ENCODE peak calls at places on chromosomes 4 and X, in ten cellular contexts. U, T, L, A, X, Y, W, Z, C and D are unnamed samples. For H3K27me3, the result is how much of the 10 kb centered on the place peaks cover.

GRCh38 chr4:61555789-61556188 is 355.7 kb downstream of the ADGRL3 start:
- DNase-seq in X (no peak), W (peak), T (peak), C (no peak), A (no peak), U (no peak), Y (peak), L (no peak), Z (no peak), D (peak)

GRCh38 chrX:135383249-135383648 is 38.5 kb upstream of the SMIM10L2A start:
- DNase-seq in U (no peak), X (no peak), L (no peak), C (no peak), A (no peak), T (no peak), Y (no peak), W (no peak), Z (no peak), D (no peak)

GRCh38 chr4:185512516-185512915 is 22.8 kb downstream of the PDLIM3 start:
- DNase-seq in T (peak), A (no peak), Y (no peak), X (no peak), C (no peak), W (peak), L (no peak), Z (no peak), U (no peak), D (peak)

GRCh38 chr4:113064244-113064643 is 14.8 kb downstream of the ANK2 start:
- DNase-seq in T (no peak), Y (no peak), L (peak), X (no peak), Z (no peak), C (no peak), A (no peak), W (no peak), U (no peak), D (no peak)

GRCh38 chr4:2222838-2223237 is 19.1 kb downstream of the HAUS3 start:
- DNase-seq in L (no peak), A (no peak), C (no peak), W (no peak), Z (no peak), T (peak), X (no peak), U (no peak), Y (no peak), D (no peak)

GRCh38 chr4:107683873-107684272 is 36.2 kb downstream of the PAPSS1 start:
- DNase-seq in L (no peak), W (no peak), T (peak), A (no peak), Z (no peak), X (no peak), C (no peak), Y (no peak), U (no peak), D (no peak)

GRCh38 chrX:49184294-49185061 is 1.7 kb downstream of the PRICKLE3 start:
- DNase-seq in Y (peak), A (peak), L (peak), X (peak), T (peak), C (peak), U (no peak), Z (no peak), W (peak), D (peak)

GRCh38 chr4:44070843-44071242 is 377.8 kb downstream of the KCTD8 start:
- DNase-seq in L (no peak), W (no peak), U (no peak), Z (no peak), A (no peak), Y (no peak), X (no peak), T (no peak), C (no peak), D (no peak)

GRCh38 chr4:7357296-7357680 is 77.4 kb downstream of the PSAPL1 start:
- DNase-seq in X (no peak), Z (no peak), L (no peak), A (no peak), T (no peak), U (no peak), Y (no peak), C (no peak), W (no peak), D (no peak)

GRCh38 chrX:108036298-108036973 is 8.4 kb upstream of the VSIG1 start:
- DNase-seq in A (no peak), Z (no peak), T (peak), X (no peak), C (no peak), L (no peak), Y (no peak), W (peak), U (no peak), D (peak)

DNA sequence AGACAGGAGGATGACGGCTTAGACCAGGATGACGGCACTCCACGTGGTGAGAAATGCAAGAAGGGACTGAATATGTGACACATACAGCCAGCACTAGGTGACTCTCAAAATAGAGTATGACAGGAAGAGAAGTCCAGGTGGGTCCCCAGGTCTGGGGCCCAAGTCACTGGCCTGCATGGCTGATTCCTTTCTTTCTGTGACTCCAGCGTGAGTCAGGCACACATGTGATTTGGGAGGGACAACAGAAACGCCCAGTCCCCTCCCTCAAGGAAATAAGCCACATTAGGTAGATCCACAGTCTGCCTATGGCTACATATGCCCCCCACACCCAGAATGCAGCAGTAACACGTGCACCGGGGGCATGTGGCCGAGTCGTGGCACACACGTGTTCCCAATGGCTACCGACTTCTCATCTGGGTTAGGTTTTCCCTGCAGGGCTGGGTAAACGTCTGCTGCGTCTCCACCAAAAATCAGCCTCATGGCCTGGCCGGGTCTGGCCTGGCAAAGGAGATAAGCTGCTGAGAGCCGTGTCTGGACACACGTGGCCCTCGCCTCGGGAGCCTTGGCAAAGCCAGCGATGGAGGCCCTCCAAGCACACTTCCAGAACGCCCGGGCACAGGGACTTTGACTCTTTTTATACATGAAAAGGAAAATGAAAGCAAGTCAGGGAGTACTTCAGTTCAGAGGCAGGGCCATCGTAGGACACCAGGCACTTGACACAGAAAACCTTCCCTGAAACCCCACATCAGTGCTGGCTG is 19.3 kb downstream of the SEL1L3 start:
- DNase-seq in L (no peak), W (no peak), X (no peak), U (no peak), A (no peak), T (peak), Z (no peak), Y (peak), C (no peak), D (no peak)
- H3K4me3 ChIP-seq in L (no peak), W (no peak), X (no peak), U (no peak), A (no peak), T (no peak), Z (no peak), Y (no peak), C (no peak), D (no peak)

GRCh38 chrX:106177982-106178321 is 9.8 kb downstream of the PWWP3B start:
- DNase-seq in Y (no peak), X (no peak), C (no peak), U (no peak), A (no peak), T (no peak), L (no peak), W (no peak), Z (no peak), D (no peak)

GRCh38 chrX:106177106-106177981 is 9.2 kb downstream of the PWWP3B start:
- DNase-seq in Y (no peak), X (no peak), L (peak), T (no peak), C (no peak), U (no peak), W (no peak), Z (no peak), A (peak), D (peak)

DNA sequence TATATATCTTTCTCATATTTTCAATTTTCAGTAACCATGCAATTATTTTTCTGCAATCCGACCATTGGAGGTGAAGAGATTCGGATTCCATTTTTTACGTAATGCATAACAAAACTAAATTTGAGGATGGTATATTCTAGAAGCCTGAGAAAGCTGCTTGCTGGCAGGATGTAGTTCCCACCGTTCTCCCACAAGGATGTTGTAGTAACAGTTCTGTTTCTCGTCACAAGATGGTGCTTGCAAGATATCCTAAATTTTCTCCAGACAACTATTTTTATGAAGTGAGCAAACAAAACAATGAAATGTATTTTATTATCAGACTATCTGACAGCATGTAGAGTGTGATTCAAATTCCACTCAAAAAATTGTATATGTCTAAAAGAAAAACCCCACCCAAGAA is 10.7 kb downstream of the PWWP3B start:
- DNase-seq in A (no peak), T (peak), C (no peak), U (no peak), W (no peak), Z (no peak), Y (no peak), X (no peak), L (no peak), D (no peak)
- TF ChIP-seq CTCF in A (no peak), T (peak), C (no peak), U (no peak), W (no peak), Z (no peak), Y (no peak), X (no peak), L (no peak), D (peak)

GRCh38 chr4:183903021-183903760 is 1.9 kb upstream of the STOX2 start:
- DNase-seq in T (no peak), U (no peak), W (no peak), Z (no peak), L (no peak), X (no peak), Y (no peak), A (no peak), C (no peak), D (no peak)

GRCh38 chr4:183906486-183906735 is 1.3 kb downstream of the STOX2 start:
- DNase-seq in L (no peak), C (no peak), W (no peak), Y (no peak), T (no peak), Z (no peak), A (no peak), X (no peak), U (no peak), D (no peak)

GRCh38 chr4:183906736-183907651 is 1.9 kb downstream of the STOX2 start:
- DNase-seq in A (no peak), Z (no peak), Y (no peak), W (no peak), U (no peak), T (no peak), L (peak), X (no peak), C (no peak), D (no peak)

GRCh38 chr4:183905593-183906485 is 732 bp downstream of the STOX2 start:
- DNase-seq in C (no peak), W (peak), L (peak), T (peak), Z (no peak), U (no peak), X (peak), Y (peak), A (peak), D (peak)

GRCh38 chr4:183905081-183905592 is at the start of gene STOX2:
- DNase-seq in L (peak), X (peak), T (peak), Z (no peak), Y (peak), A (peak), U (no peak), C (peak), W (peak), D (peak)
- H3K27me3 ChIP-seq in L (half or more), X (under half), T (under half), Z (under half), Y (under half), A (under half), U (under half), C (under half), W (under half), D (under half)

GRCh38 chrX:45711231-45711630 is 510.6 kb upstream of the DIPK2B start:
- DNase-seq in W (peak), U (no peak), A (no peak), C (no peak), L (no peak), T (peak), X (no peak), Z (no peak), Y (no peak), D (no peak)
- H3K4me3 ChIP-seq in W (no peak), U (no peak), A (no peak), C (no peak), L (no peak), T (peak), X (no peak), Z (no peak), Y (no peak), D (no peak)

GRCh38 chr4:560731-561211 is 15.3 kb downstream of the TMEM271 start:
- DNase-seq in W (no peak), T (no peak), Z (no peak), X (no peak), A (no peak), Y (no peak), C (no peak), L (no peak), U (no peak), D (no peak)

GRCh38 chr4:561456-561855 is 14.6 kb downstream of the TMEM271 start:
- DNase-seq in Z (no peak), A (no peak), T (no peak), Y (no peak), X (no peak), W (no peak), C (no peak), U (no peak), L (no peak), D (no peak)

GRCh38 chr4:552059-552458 is 24.0 kb downstream of the TMEM271 start:
- DNase-seq in Y (no peak), W (no peak), C (no peak), Z (no peak), X (no peak), U (no peak), A (no peak), T (no peak), L (no peak), D (no peak)

GRCh38 chr4:560061-560460 is 16.0 kb downstream of the TMEM271 start:
- DNase-seq in L (no peak), X (no peak), U (no peak), Z (no peak), T (no peak), W (no peak), C (no peak), Y (no peak), A (no peak), D (no peak)

GRCh38 chr4:555566-556275 is 20.4 kb downstream of the TMEM271 start:
- DNase-seq in Y (no peak), C (no peak), U (no peak), X (no peak), W (no peak), L (no peak), A (no peak), Z (no peak), T (no peak), D (no peak)
- TF ChIP-seq CTCF in Y (no peak), C (no peak), U (no peak), X (no peak), W (no peak), L (no peak), A (no peak), Z (no peak), T (no peak), D (no peak)

GRCh38 chr4:985123-985830 is 1.6 kb upstream of the IDUA start:
- DNase-seq in W (peak), Y (peak), L (peak), U (peak), Z (no peak), A (peak), C (no peak), T (peak), X (peak), D (no peak)

GRCh38 chr4:984336-985054 is 2.3 kb upstream of the IDUA start:
- DNase-seq in Y (no peak), U (no peak), A (no peak), C (no peak), Z (no peak), X (no peak), T (no peak), L (no peak), W (no peak), D (no peak)

GRCh38 chr4:987689-988513 is 1.1 kb downstream of the IDUA start:
- DNase-seq in A (no peak), L (no peak), U (no peak), X (no peak), Z (no peak), T (no peak), Y (no peak), W (no peak), C (no peak), D (no peak)

GRCh38 chr4:986949-987688 is at the start of gene IDUA:
- DNase-seq in L (peak), X (peak), Z (no peak), Y (peak), T (peak), W (peak), C (peak), U (peak), A (peak), D (peak)

GRCh38 chr4:986428-986948 is 356 bp upstream of the IDUA start:
- DNase-seq in A (no peak), Y (no peak), X (no peak), W (no peak), U (no peak), Z (no peak), C (no peak), T (no peak), L (no peak), D (no peak)
- H3K27me3 ChIP-seq in A (under half), Y (under half), X (under half), W (under half), U (under half), Z (under half), C (under half), T (under half), L (under half), D (under half)

GRCh38 chr4:41879552-41879951 is 55.7 kb upstream of the TMEM33 start:
- DNase-seq in L (no peak), Z (no peak), A (no peak), X (no peak), T (no peak), Y (no peak), C (no peak), W (no peak), U (no peak), D (no peak)

GRCh38 chr4:41882622-41883347 is 52.4 kb upstream of the TMEM33 start:
- DNase-seq in A (peak), X (no peak), T (peak), Z (no peak), C (no peak), U (peak), W (peak), Y (peak), L (peak), D (peak)

GRCh38 chr4:41880022-41880837 is 55.0 kb upstream of the TMEM33 start:
- DNase-seq in Y (no peak), T (no peak), C (no peak), X (no peak), W (no peak), U (no peak), A (no peak), L (peak), Z (no peak), D (no peak)

GRCh38 chr4:41881931-41882621 is 53.2 kb upstream of the TMEM33 start:
- DNase-seq in X (no peak), T (no peak), U (no peak), W (no peak), Z (no peak), L (peak), Y (no peak), C (no peak), A (no peak), D (no peak)

GRCh38 chr4:41880840-41881831 is 54.1 kb upstream of the TMEM33 start:
- DNase-seq in C (no peak), A (no peak), U (no peak), X (no peak), Z (no peak), T (no peak), L (peak), W (no peak), Y (no peak), D (no peak)
- H3K4me3 ChIP-seq in C (peak), A (peak), U (no peak), X (peak), Z (no peak), T (peak), L (peak), W (no peak), Y (peak), D (no peak)

GRCh38 chr4:162706051-162706450 is 460.6 kb downstream of the NAF1 start:
- DNase-seq in C (no peak), W (no peak), A (no peak), Y (no peak), U (no peak), X (no peak), T (no peak), Z (no peak), L (no peak), D (no peak)

GRCh38 chr4:162700815-162701361 is 465.8 kb downstream of the NAF1 start:
- DNase-seq in U (no peak), W (no peak), C (no peak), Y (no peak), Z (no peak), L (no peak), A (no peak), T (no peak), X (no peak), D (no peak)

GRCh38 chr4:162707962-162708361 is 458.7 kb downstream of the NAF1 start:
- DNase-seq in T (no peak), U (no peak), A (no peak), L (no peak), W (no peak), C (no peak), Z (no peak), Y (no peak), X (no peak), D (no peak)

GRCh38 chr4:162705130-162705803 is 461.4 kb downstream of the NAF1 start:
- DNase-seq in T (no peak), A (no peak), Z (no peak), Y (no peak), X (no peak), C (no peak), U (no peak), W (no peak), L (no peak), D (no peak)

GRCh38 chr4:162706677-162707076 is 460.0 kb downstream of the NAF1 start:
- DNase-seq in U (no peak), L (no peak), T (no peak), Z (no peak), C (no peak), A (no peak), X (no peak), W (no peak), Y (no peak), D (no peak)
- TF ChIP-seq CTCF in U (no peak), L (no peak), T (no peak), Z (no peak), C (no peak), A (no peak), X (no peak), W (no peak), Y (no peak), D (no peak)

GRCh38 chr4:8725845-8726244 is 133.3 kb downstream of the CPZ start:
- DNase-seq in T (no peak), U (no peak), A (no peak), L (no peak), Z (no peak), W (no peak), C (peak), Y (peak), X (no peak), D (no peak)

GRCh38 chr4:8727131-8727530 is 134.6 kb downstream of the CPZ start:
- DNase-seq in T (no peak), W (no peak), X (no peak), A (no peak), L (no peak), Z (no peak), U (no peak), C (peak), Y (no peak), D (no peak)

GRCh38 chr4:8725071-8725841 is 132.7 kb downstream of the CPZ start:
- DNase-seq in W (no peak), T (no peak), U (no peak), Z (no peak), L (no peak), A (no peak), Y (peak), X (peak), C (peak), D (no peak)

GRCh38 chr4:8727546-8728510 is 135.3 kb downstream of the CPZ start:
- DNase-seq in W (no peak), L (no peak), T (no peak), U (no peak), Y (peak), A (no peak), X (peak), Z (no peak), C (peak), D (no peak)

GRCh38 chr4:8726344-8726851 is 133.8 kb downstream of the CPZ start:
- DNase-seq in A (no peak), Y (peak), X (peak), L (no peak), Z (no peak), C (peak), T (no peak), W (no peak), U (no peak), D (no peak)
- H3K27me3 ChIP-seq in A (under half), Y (half or more), X (half or more), L (under half), Z (under half), C (under half), T (under half), W (under half), U (under half), D (under half)

DNA sequence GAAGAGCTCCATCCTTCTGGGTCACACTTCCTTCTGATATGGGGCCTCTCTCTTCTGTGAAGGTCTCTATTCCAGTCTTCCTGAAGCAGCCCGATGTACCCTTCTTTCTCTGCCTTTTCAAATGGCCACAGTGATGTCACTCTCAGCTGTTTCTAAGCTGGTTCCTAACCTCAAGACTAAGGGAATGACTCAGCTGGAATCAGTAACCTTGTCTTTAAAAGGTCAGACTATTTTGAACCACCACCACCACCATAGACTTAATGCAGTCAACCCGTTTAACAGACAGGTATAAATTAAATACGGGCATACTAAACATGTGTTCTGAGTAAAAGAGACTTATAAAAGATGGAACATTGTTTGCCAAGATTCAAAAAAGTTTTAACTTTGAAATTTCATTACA is 121.0 kb downstream of the PPA2 start:
- DNase-seq in T (no peak), Y (no peak), A (no peak), U (no peak), W (no peak), L (no peak), Z (peak), X (no peak), C (no peak), D (peak)
- H3K4me3 ChIP-seq in T (no peak), Y (no peak), A (no peak), U (no peak), W (no peak), L (no peak), Z (no peak), X (no peak), C (no peak), D (no peak)